ENCODE peak calls at places on chromosomes 11 and 22, in four cellular contexts. Y, A, L and E are unnamed samples.

GRCh38 chr22:46064966-46065666 is 85.2 kb upstream of the PPARA start:
- DNase-seq in Y (peak), A (no peak), L (no peak), E (no peak)

GRCh38 chr11:105144887-105145286 is 5.3 kb upstream of the CARD18 start:
- DNase-seq in Y (no peak), A (no peak), L (no peak), E (no peak)

GRCh38 chr22:38758276-38758945 is 2.6 kb upstream of the SUN2 start:
- DNase-seq in Y (no peak), A (peak), L (no peak), E (no peak)

GRCh38 chr11:70364745-70365535 is 33.4 kb upstream of the CTTN start:
- DNase-seq in Y (no peak), A (peak), L (no peak), E (no peak)

GRCh38 chr11:47229161-47229560 is 14.4 kb downstream of the DDB2 start:
- DNase-seq in Y (no peak), A (no peak), L (no peak), E (no peak)

GRCh38 chr22:19235874-19236273 is 55.6 kb downstream of the CLTCL1 start:
- DNase-seq in Y (no peak), A (no peak), L (no peak), E (no peak)

GRCh38 chr11:88179141-88179540 is 3.9 kb upstream of the RAB38 start:
- DNase-seq in Y (no peak), A (no peak), L (no peak), E (no peak)

GRCh38 chr22:25751174-25751581 is 9.2 kb downstream of the MYO18B start:
- DNase-seq in Y (no peak), A (no peak), L (no peak), E (no peak)

GRCh38 chr22:46421272-46421671 is 85.8 kb downstream of the TRMU start:
- DNase-seq in Y (no peak), A (peak), L (no peak), E (no peak)

GRCh38 chr11:133082453-133082781 is 449.9 kb downstream of the OPCML start:
- DNase-seq in Y (no peak), A (no peak), L (no peak), E (peak)

GRCh38 chr22:20569059-20570058 is 61.9 kb downstream of the MED15 start:
- DNase-seq in Y (peak), A (peak), L (no peak), E (peak)

GRCh38 chr11:75654314-75654713 is 14.5 kb downstream of the MAP6 start:
- DNase-seq in Y (no peak), A (no peak), L (no peak), E (no peak)

GRCh38 chr11:121892863-121893262 is 223.2 kb downstream of the BLID start:
- DNase-seq in Y (no peak), A (no peak), L (no peak), E (no peak)

GRCh38 chr11:79157738-79158137 is 283.1 kb downstream of the TENM4 start:
- DNase-seq in Y (no peak), A (no peak), L (no peak), E (no peak)

GRCh38 chr11:100686476-100686875 is 612 bp upstream of the ARHGAP42 start:
- DNase-seq in Y (no peak), A (no peak), L (no peak), E (no peak)

GRCh38 chr11:119377961-119378667 is 3.4 kb downstream of the USP2 start:
- DNase-seq in Y (no peak), A (no peak), L (no peak), E (no peak)

GRCh38 chr11:117819096-117820040 is 5.2 kb downstream of the FXYD2 start:
- DNase-seq in Y (peak), A (no peak), L (peak), E (no peak)

GRCh38 chr11:2389344-2390026 is 11.1 kb upstream of the TSSC4 start:
- DNase-seq in Y (no peak), A (no peak), L (no peak), E (no peak)

GRCh38 chr11:12687216-12687623 is 13.0 kb downstream of the TEAD1 start:
- DNase-seq in Y (no peak), A (no peak), L (no peak), E (no peak)